ENCODE peak calls at places on chromosomes 11 and 22, in four cellular contexts. F, X, V and A are unnamed samples.

GRCh38 chr11:31606893-31607292 is 97.3 kb downstream of the ELP4 start:
- DNase-seq in X (no peak), V (no peak), F (no peak), A (no peak)

GRCh38 chr11:131470526-131470925 is 100.1 kb downstream of the NTM start:
- DNase-seq in V (no peak), F (no peak), X (no peak), A (no peak)

GRCh38 chr11:36564376-36565032 is 3.3 kb upstream of the RAG1 start:
- DNase-seq in F (peak; percentile 23), X (peak; percentile 47), V (no peak), A (peak; percentile 54)

GRCh38 chr11:57144531-57145320 is 37.0 kb upstream of the LRRC55 start:
- DNase-seq in X (no peak), V (no peak), F (no peak), A (no peak)

GRCh38 chr11:27213232-27213660 is 149.8 kb downstream of the CCDC34 start:
- DNase-seq in X (no peak), F (no peak), V (no peak), A (no peak)

GRCh38 chr11:10117709-10118341 is 176.2 kb downstream of the SBF2 start:
- DNase-seq in V (no peak), X (no peak), F (no peak), A (no peak)

GRCh38 chr22:23137905-23138520 is 3.8 kb downstream of the RSPH14 start:
- DNase-seq in F (no peak), V (no peak), X (peak; percentile 56), A (no peak)

GRCh38 chr11:6052374-6052773 is 21.8 kb upstream of the OR56A1 start:
- DNase-seq in X (no peak), V (no peak), F (no peak), A (no peak)

GRCh38 chr22:30277547-30278344 is 11.1 kb upstream of the OSM start:
- DNase-seq in F (no peak), X (no peak), V (no peak), A (no peak)

DNA sequence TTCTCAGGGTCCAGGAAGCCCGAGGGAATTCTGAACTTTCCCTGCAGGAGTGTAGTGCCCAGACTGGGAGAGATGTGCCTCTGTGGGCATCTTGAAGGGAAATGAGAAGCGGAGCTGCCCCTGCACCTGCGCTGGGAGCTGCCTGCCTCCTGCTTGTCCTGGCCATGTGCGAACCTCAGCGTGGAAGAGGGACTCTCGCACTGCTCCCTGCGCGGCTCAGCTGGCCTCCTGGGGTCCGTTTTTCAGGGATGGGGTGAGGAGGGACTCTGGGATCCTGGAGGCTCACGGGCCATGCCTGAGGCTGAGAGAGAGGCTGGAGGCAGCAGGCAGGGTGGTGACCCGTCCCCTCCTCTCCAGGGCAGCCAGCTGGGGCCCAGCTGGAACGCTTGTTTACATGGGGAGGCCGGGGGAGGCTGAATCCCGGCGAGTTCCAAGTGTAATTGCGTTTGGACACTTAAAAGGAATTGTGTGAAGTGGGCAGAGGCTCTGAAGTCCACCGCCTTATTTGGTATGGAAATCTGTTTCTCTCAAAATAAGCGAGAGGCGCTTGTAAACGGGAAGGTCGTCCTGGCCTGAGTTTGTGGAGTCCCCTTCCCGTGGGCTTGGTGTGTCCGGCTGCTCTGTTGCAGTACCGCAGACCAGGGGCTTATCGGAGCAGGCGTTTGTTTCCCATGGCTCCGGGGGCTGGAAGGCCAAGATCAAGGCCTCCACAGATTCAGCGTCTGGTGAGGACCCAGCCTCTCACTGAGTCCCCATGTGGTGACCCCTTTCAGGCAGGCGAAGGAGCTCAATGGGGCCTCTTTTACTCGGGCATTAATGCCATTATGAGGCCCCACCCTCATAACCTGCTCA is 1.3 kb upstream of the MRGPRF start:
- DNase-seq in X (peak; percentile 65), F (no peak), V (no peak), A (peak; percentile 84)
- TF ChIP-seq EP300 in X (no peak), F (no peak), V (no peak), A (no peak)

GRCh38 chr11:134389464-134390180 is 22.4 kb downstream of the B3GAT1 start:
- DNase-seq in X (no peak), F (no peak), V (no peak), A (no peak)
- H3K9me3 ChIP-seq in X (no peaks in the 10 kb centered on the region), F (no peaks in the 10 kb centered on the region), V (no peaks in the 10 kb centered on the region), A (no peaks in the 10 kb centered on the region)

DNA sequence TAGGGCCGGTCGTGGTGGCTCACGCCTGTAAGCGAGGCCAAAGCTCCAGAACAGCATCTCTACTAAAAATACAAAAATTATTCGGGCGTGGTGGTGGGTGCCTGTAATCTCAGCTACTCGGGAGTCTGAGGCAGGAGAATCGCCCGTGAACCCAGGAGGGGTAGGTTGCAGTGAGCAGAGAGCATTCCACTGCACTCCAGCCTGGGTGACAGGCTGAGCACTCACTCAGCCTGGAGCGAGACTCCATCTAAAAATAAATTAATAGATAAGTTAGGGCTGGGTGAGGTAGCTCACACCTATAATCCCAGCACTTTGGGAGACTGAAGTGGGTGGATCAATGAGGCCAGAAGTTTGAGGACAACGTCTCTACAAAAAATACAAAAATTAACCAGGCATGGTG is 10.2 kb upstream of the TAB1 start:
- DNase-seq in X (no peak), F (no peak), V (no peak), A (no peak)
- TF ChIP-seq EP300 in X (no peak), F (no peak), V (no peak), A (no peak)

GRCh38 chr22:49659924-49660315 is 167.8 kb downstream of the BRD1 start:
- DNase-seq in V (no peak), F (no peak), X (no peak), A (no peak)
- H3K9me3 ChIP-seq in V (no peaks in the 10 kb centered on the region), F (no peaks in the 10 kb centered on the region), X (no peaks in the 10 kb centered on the region), A (no peaks in the 10 kb centered on the region)

DNA sequence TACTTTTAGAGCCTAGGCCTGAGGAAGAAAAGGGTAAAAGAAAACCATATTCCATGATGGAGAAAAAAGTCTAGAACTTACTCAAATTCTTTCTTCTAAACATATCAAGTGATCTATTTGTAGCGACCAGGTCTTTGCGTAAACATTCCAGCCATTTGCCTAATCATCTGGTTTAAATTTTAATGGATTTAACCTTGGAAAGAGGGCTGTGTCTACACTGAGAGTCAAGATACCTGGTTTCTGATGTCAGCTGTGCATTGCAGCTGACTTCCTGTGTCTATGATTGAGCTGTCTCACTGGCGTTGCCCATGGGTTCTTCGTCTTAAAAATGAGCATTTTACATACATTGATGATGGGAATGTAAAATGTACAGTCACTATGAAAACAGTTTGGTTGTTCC is 10.0 kb upstream of the TMEM123 start:
- DNase-seq in X (no peak), V (no peak), F (no peak), A (no peak)
- TF ChIP-seq EP300 in X (no peak), V (no peak), F (no peak), A (no peak)